ENCODE peak calls at places on chromosomes 5 and 9, in eight cellular contexts. W is upper lobe of right lung, U is psoas muscle, B is GM23338, V is hepatocyte, A is K562, H is mesendoderm, D is trophoblast cell. T is an unnamed sample.

GRCh38 chr5:173753307-173754168 is 134.6 kb upstream of the CPEB4 start:
- DNase-seq in V (peak; percentile 66), H (peak; percentile 93), B (peak; percentile 86), U (peak; percentile 95), D (peak; percentile 90), W (peak; percentile 73), A (peak; percentile 36), T (peak; percentile 82)

GRCh38 chr5:116409591-116410296 is 164.9 kb downstream of the SEMA6A start:
- DNase-seq in D (no peak), B (no peak), V (no peak), A (no peak), W (no peak), H (no peak), U (no peak), T (no peak)

GRCh38 chr5:74446673-74447337 is 193.7 kb downstream of the ENC1 start:
- DNase-seq in A (no peak), H (no peak), W (no peak), B (no peak), U (no peak), V (no peak), D (no peak), T (no peak)

GRCh38 chr9:127970401-127971313 is 10.1 kb downstream of the EEIG1 start:
- DNase-seq in V (no peak), U (no peak), W (no peak), H (no peak), B (no peak), D (peak; percentile 23), A (no peak), T (peak; percentile 66)

GRCh38 chr5:90437663-90438062 is 28.1 kb upstream of the CETN3 start:
- DNase-seq in U (no peak), B (no peak), W (no peak), A (no peak), D (no peak), V (no peak), H (no peak), T (no peak)

GRCh38 chr9:4106744-4107143 is 193.1 kb downstream of the GLIS3 start:
- DNase-seq in A (no peak), U (no peak), V (peak; percentile 54), D (no peak), B (no peak), W (no peak), H (no peak), T (no peak)

GRCh38 chr5:129904102-129904666 is at the start of gene CHSY3:
- DNase-seq in D (peak; percentile 75), U (peak; percentile 92), H (peak; percentile 89), V (peak; percentile 93), W (peak; percentile 94), A (peak; percentile 29), B (peak; percentile 84), T (peak; percentile 88)

GRCh38 chr5:66558562-66558961 is 37.6 kb upstream of the MAST4 start:
- DNase-seq in A (no peak), W (no peak), U (no peak), B (no peak), V (no peak), H (no peak), D (peak; percentile 23), T (no peak)

GRCh38 chr9:18330736-18331335 is 143.1 kb upstream of the ADAMTSL1 start:
- DNase-seq in A (no peak), W (no peak), D (no peak), H (peak; percentile 9), V (no peak), B (no peak), U (no peak), T (no peak)

GRCh38 chr9:2216591-2216990 is 201.4 kb downstream of the SMARCA2 start:
- DNase-seq in W (no peak), B (no peak), U (no peak), V (no peak), D (no peak), A (no peak), H (no peak), T (no peak)

DNA sequence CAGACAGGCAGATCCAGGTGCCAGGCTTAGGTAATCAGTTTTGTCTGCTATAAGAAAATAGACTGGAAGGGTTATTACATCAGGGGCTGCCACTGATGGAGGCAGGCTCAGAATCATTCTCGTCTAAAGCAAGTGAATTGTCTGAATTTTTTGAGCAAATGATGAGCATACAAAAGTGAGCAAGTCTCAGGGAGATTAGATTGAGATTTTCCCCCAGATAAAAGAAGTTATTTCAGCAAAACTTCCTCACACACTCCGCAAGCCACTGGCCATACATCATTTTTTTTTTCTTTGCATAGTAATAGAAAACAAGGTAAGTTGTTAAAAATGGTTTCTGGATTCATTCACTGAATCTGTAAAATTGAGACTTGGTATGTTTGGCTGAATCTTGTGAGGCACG is 52.9 kb downstream of the ZNF462 start:
- DNase-seq in W (no peak), A (no peak), D (peak; percentile 94), H (no peak), V (no peak), U (no peak), B (no peak), T (no peak)
- H3K27ac ChIP-seq in W (no peak overlapping the region), A (no peak overlapping the region), D (peak overlapping the region; percentile 80), H (peak overlapping the region; percentile 15), V (peak overlapping the region; percentile 82), U (peak overlapping the region; percentile 92), B (peak overlapping the region; percentile 58), T (no peak overlapping the region)

GRCh38 chr5:72507360-72508238 is at the start of gene ZNF366:
- DNase-seq in B (no peak), W (no peak), D (no peak), U (no peak), V (peak; percentile 19), A (no peak), H (no peak), T (no peak)

GRCh38 chr5:72506150-72506549 is 1.1 kb downstream of the ZNF366 start:
- DNase-seq in A (no peak), H (no peak), B (no peak), W (no peak), D (no peak), V (no peak), U (no peak), T (no peak)

GRCh38 chr5:72505026-72505425 is 2.2 kb downstream of the ZNF366 start:
- DNase-seq in B (no peak), D (no peak), A (no peak), V (no peak), H (no peak), U (no peak), W (no peak), T (no peak)

GRCh38 chr5:72503888-72504491 is 3.2 kb downstream of the ZNF366 start:
- DNase-seq in A (peak; percentile 36), U (no peak), B (no peak), W (no peak), V (no peak), H (peak; percentile 34), D (peak; percentile 42), T (no peak)

GRCh38 chr5:72505539-72505938 is 1.7 kb downstream of the ZNF366 start:
- DNase-seq in W (no peak), B (no peak), H (no peak), V (no peak), A (no peak), D (no peak), U (no peak), T (no peak)
- H3K27ac ChIP-seq in W (peak overlapping the region; percentile 70), B (no peak overlapping the region), H (no peak overlapping the region), V (no peak overlapping the region), A (no peak overlapping the region), D (no peak overlapping the region), U (peak overlapping the region; percentile 87), T (no peak overlapping the region)

GRCh38 chr5:77425998-77426659 is 66.0 kb downstream of the WDR41 start:
- DNase-seq in V (no peak), U (no peak), W (no peak), B (no peak), A (no peak), D (no peak), H (no peak), T (no peak)

GRCh38 chr5:77428033-77428432 is 64.1 kb downstream of the WDR41 start:
- DNase-seq in W (no peak), D (no peak), U (no peak), V (no peak), B (no peak), H (no peak), A (no peak), T (no peak)

GRCh38 chr5:77425420-77425819 is 66.7 kb downstream of the WDR41 start:
- DNase-seq in H (no peak), V (no peak), A (no peak), U (no peak), W (no peak), B (no peak), D (no peak), T (no peak)

GRCh38 chr5:77424921-77425320 is 67.2 kb downstream of the WDR41 start:
- DNase-seq in W (no peak), U (no peak), V (no peak), D (no peak), H (no peak), B (no peak), A (no peak), T (no peak)

GRCh38 chr5:77426670-77427069 is 65.4 kb downstream of the WDR41 start:
- DNase-seq in A (no peak), D (no peak), B (no peak), V (no peak), W (no peak), U (no peak), H (peak; percentile 32), T (peak; percentile 71)
- H3K27ac ChIP-seq in A (no peak overlapping the region), D (no peak overlapping the region), B (no peak overlapping the region), V (peak overlapping the region; percentile 50), W (no peak overlapping the region), U (no peak overlapping the region), H (no peak overlapping the region), T (peak overlapping the region; percentile 22)

GRCh38 chr9:114588671-114589526 is 1.3 kb downstream of the ATP6V1G1 start:
- DNase-seq in H (peak; percentile 23), V (peak; percentile 45), A (peak; percentile 19), W (no peak), D (peak; percentile 80), U (no peak), B (peak; percentile 32), T (no peak)

GRCh38 chr9:114590328-114590727 is 2.8 kb downstream of the ATP6V1G1 start:
- DNase-seq in A (no peak), V (no peak), D (no peak), B (no peak), U (no peak), H (no peak), W (no peak), T (no peak)

GRCh38 chr9:114592356-114592755 is 4.8 kb downstream of the ATP6V1G1 start:
- DNase-seq in A (no peak), W (no peak), U (no peak), H (peak; percentile 38), D (no peak), V (no peak), B (peak; percentile 54), T (no peak)

GRCh38 chr9:114594136-114594535 is 6.6 kb downstream of the ATP6V1G1 start:
- DNase-seq in W (no peak), D (no peak), U (no peak), H (no peak), A (no peak), V (no peak), B (no peak), T (no peak)

DNA sequence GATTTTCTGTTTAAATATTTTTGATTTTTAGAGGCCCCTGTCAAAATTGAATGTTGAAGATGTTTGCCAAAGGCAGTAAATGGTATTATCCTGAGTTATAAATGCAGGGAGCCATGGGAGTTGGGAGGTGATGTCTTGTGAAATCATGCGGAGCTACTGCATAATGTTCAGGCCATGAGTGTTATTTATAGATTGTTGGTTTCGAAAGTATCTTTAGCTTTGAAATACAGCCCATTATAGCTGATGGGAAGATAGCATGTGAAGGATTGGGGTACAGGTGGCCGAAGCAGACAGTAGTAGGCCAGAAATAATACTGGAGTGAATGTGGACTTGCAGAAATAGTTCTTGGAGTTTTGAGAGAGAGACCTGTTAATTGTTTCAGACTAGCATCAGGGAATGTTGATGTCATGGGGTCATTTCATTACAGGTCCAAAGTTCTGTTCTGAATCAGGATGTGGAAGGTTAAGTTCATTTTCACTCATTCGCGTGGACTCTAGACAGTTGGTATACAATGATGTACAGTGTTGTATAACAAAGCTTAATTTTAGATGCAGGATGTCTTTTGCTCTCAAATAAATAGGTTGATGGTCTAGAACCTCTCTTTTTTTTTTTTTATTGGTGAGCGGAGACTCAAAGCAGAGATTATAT is 3.8 kb downstream of the ATP6V1G1 start:
- DNase-seq in H (no peak), D (no peak), A (no peak), W (no peak), U (no peak), B (no peak), V (peak; percentile 34), T (no peak)
- H3K27ac ChIP-seq in H (no peak overlapping the region), D (no peak overlapping the region), A (no peak overlapping the region), W (no peak overlapping the region), U (peak overlapping the region; percentile 84), B (peak overlapping the region; percentile 39), V (peak overlapping the region; percentile 85), T (no peak overlapping the region)

T was measured in WERI-Rb-1.